ENCODE peak calls at places on chromosomes 12 and 14, in ten cellular contexts. M, L, U, D, Z, F, S, W, C and X are unnamed samples. For H3K4me1, the result is how much of the 10 kb centered on the place peaks cover.

GRCh38 chr12:102634216-102634615 is 153.9 kb upstream of the IGF1 start:
- DNase-seq in M (no peak), L (no peak), U (no peak), D (no peak), Z (no peak), F (no peak), S (no peak), W (no peak), C (no peak), X (no peak)

GRCh38 chr12:753401-754237 is 1.2 kb downstream of the WNK1 start:
- DNase-seq in M (peak), L (no peak), U (no peak), D (peak), Z (peak), F (peak), S (peak), W (peak), C (no peak), X (peak)

GRCh38 chr14:91839754-91840153 is 27.6 kb downstream of the TC2N start:
- DNase-seq in M (no peak), L (no peak), U (no peak), D (no peak), Z (peak), F (no peak), S (no peak), W (no peak), C (no peak), X (no peak)

GRCh38 chr14:21095430-21096205 is 2.8 kb downstream of the ZNF219 start:
- DNase-seq in M (no peak), L (no peak), U (no peak), D (no peak), Z (no peak), F (no peak), S (no peak), W (no peak), C (no peak), X (no peak)

GRCh38 chr14:102226356-102227125 is 78.4 kb downstream of the MOK start:
- DNase-seq in M (no peak), L (no peak), U (no peak), D (peak), Z (no peak), F (no peak), S (peak), W (no peak), C (no peak), X (no peak)

GRCh38 chr12:113010701-113011100 is 32.4 kb downstream of the OAS2 start:
- DNase-seq in M (no peak), L (no peak), U (no peak), D (no peak), Z (no peak), F (no peak), S (no peak), W (no peak), C (no peak), X (no peak)

GRCh38 chr12:54159140-54159539 is 29.6 kb downstream of the SMUG1 start:
- DNase-seq in M (peak), L (no peak), U (peak), D (no peak), Z (no peak), F (no peak), S (peak), W (peak), C (peak), X (no peak)

GRCh38 chr12:121964813-121965643 is 46.6 kb downstream of the CFAP251 start:
- DNase-seq in M (no peak), L (no peak), U (no peak), D (no peak), Z (no peak), F (no peak), S (no peak), W (no peak), C (no peak), X (no peak)

GRCh38 chr14:22841311-22841710 is 4.9 kb downstream of the MMP14 start:
- DNase-seq in M (no peak), L (no peak), U (no peak), D (peak), Z (no peak), F (peak), S (no peak), W (no peak), C (no peak), X (no peak)

GRCh38 chr12:14960548-14961465 is 594 bp downstream of the ARHGDIB start:
- DNase-seq in M (no peak), L (no peak), U (no peak), D (peak), Z (peak), F (no peak), S (no peak), W (no peak), C (no peak), X (peak)

GRCh38 chr12:19138551-19139344 is 9.2 kb downstream of the PLEKHA5 start:
- DNase-seq in M (no peak), L (no peak), U (no peak), D (no peak), Z (no peak), F (no peak), S (no peak), W (no peak), C (no peak), X (no peak)

GRCh38 chr14:32372154-32372553 is 43.1 kb downstream of the AKAP6 start:
- DNase-seq in M (no peak), L (no peak), U (no peak), D (no peak), Z (no peak), F (no peak), S (no peak), W (no peak), C (no peak), X (no peak)

GRCh38 chr14:86858043-86858442 is 1134.9 kb downstream of the GALC start:
- DNase-seq in M (no peak), L (no peak), U (no peak), D (no peak), Z (no peak), F (no peak), S (no peak), W (no peak), C (no peak), X (no peak)

GRCh38 chr14:63204407-63205280 is at the start of gene RHOJ:
- DNase-seq in M (no peak), L (no peak), U (no peak), D (peak), Z (no peak), F (peak), S (no peak), W (no peak), C (no peak), X (no peak)

GRCh38 chr12:113242018-113242418 is 20.8 kb downstream of the TPCN1 start:
- DNase-seq in M (peak), L (no peak), U (no peak), D (peak), Z (no peak), F (no peak), S (peak), W (no peak), C (no peak), X (no peak)

GRCh38 chr14:76964695-76965094 is 63.8 kb downstream of the IRF2BPL start:
- DNase-seq in M (no peak), L (no peak), U (no peak), D (no peak), Z (no peak), F (no peak), S (no peak), W (no peak), C (no peak), X (no peak)

GRCh38 chr12:24608637-24609285 is 340.1 kb downstream of the BCAT1 start:
- DNase-seq in M (no peak), L (no peak), U (no peak), D (no peak), Z (no peak), F (no peak), S (no peak), W (no peak), C (no peak), X (no peak)

GRCh38 chr12:113664224-113664681 is 192.6 kb upstream of the LHX5 start:
- DNase-seq in M (no peak), L (no peak), U (no peak), D (no peak), Z (no peak), F (no peak), S (no peak), W (no peak), C (no peak), X (no peak)

GRCh38 chr14:104750658-104751057 is 2.3 kb upstream of the SIVA1 start:
- DNase-seq in M (no peak), L (no peak), U (no peak), D (peak), Z (no peak), F (no peak), S (peak), W (no peak), C (no peak), X (no peak)

GRCh38 chr12:96237035-96237434 is 42.9 kb downstream of the ELK3 start:
- DNase-seq in M (no peak), L (no peak), U (no peak), D (no peak), Z (no peak), F (peak), S (no peak), W (no peak), C (no peak), X (no peak)

GRCh38 chr12:96239711-96240234 is 45.6 kb downstream of the ELK3 start:
- DNase-seq in M (no peak), L (no peak), U (no peak), D (no peak), Z (no peak), F (peak), S (no peak), W (no peak), C (no peak), X (no peak)

GRCh38 chr12:96237465-96238077 is 43.4 kb downstream of the ELK3 start:
- DNase-seq in M (peak), L (no peak), U (no peak), D (peak), Z (no peak), F (peak), S (no peak), W (peak), C (no peak), X (peak)

GRCh38 chr12:96240251-96240650 is 46.1 kb downstream of the ELK3 start:
- DNase-seq in M (no peak), L (no peak), U (no peak), D (no peak), Z (no peak), F (no peak), S (no peak), W (no peak), C (no peak), X (no peak)

GRCh38 chr12:96238336-96239031 is 44.3 kb downstream of the ELK3 start:
- DNase-seq in M (no peak), L (no peak), U (no peak), D (no peak), Z (no peak), F (no peak), S (no peak), W (no peak), C (no peak), X (no peak)
- H3K4me3 ChIP-seq in M (no peak), L (no peak), U (no peak), D (no peak), Z (no peak), F (no peak), S (no peak), W (no peak), C (no peak), X (no peak)

GRCh38 chr12:104469066-104469465 is 12.3 kb downstream of the CHST11 start:
- DNase-seq in M (no peak), L (no peak), U (no peak), D (no peak), Z (no peak), F (no peak), S (no peak), W (no peak), C (no peak), X (no peak)
- H3K4me1 ChIP-seq in M (half or more), L (under half), U (under half), D (under half), Z (half or more), F (under half), S (under half), W (under half), C (under half), X (half or more)

DNA sequence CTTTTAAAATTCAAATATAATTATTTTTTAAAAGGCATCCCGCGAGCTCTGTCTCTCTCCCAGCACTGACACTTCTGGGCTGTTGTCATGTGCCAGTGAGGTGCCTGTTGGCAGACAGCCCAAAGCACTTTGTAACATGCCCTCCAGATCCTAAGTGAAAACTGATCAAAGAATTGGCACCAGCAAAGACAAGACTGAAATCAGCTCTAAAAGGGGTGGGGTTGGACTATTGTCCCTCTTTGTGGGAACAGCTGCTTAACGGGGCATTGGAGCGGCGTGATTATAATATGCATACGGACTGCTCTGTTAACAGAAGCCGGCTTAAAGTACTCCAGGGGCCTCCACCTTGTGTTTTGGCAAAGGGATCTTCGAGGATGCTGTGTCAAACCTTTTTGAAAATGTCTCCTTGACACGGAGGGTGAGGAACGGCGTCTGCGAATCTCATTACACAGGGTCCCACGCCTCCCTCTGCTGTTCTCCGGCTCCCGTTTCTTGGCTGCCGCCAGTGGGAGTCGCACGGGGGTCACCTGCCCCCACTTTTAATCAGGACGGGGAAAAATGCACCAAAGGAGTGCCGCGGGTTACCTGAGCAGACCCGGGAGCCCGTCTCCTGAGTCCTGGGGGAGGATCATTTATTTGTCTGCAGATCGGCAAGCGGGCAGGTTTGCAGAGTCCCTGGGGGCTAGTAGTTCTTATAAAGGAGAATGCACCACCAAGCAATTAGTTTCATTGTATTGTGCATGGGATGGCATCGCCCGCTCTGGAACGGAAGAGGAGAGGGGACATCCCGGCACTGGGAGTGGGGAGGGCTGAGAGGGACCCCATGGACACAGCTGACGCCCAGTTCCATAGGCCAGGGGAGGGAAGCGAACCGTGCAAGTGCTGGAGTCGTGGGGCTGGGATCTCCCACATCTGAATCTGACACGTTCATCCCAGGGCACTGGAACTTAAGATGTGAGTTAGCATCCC is 44.3 kb downstream of the SPRING1 start:
- DNase-seq in M (peak), L (no peak), U (no peak), D (no peak), Z (no peak), F (no peak), S (no peak), W (peak), C (no peak), X (no peak)
- H3K4me3 ChIP-seq in M (peak), L (peak), U (peak), D (peak), Z (no peak), F (no peak), S (peak), W (no peak), C (no peak), X (no peak)

GRCh38 chr14:67941456-67942018 is 122.0 kb downstream of the RAD51B start:
- DNase-seq in M (no peak), L (no peak), U (no peak), D (no peak), Z (no peak), F (no peak), S (no peak), W (no peak), C (no peak), X (no peak)
- H3K4me1 ChIP-seq in M (half or more), L (under half), U (under half), D (under half), Z (under half), F (under half), S (under half), W (under half), C (under half), X (under half)

GRCh38 chr14:52873694-52874093 is 77.2 kb downstream of the FERMT2 start:
- DNase-seq in M (no peak), L (no peak), U (no peak), D (peak), Z (no peak), F (peak), S (no peak), W (no peak), C (no peak), X (no peak)
- H3K4me3 ChIP-seq in M (no peak), L (no peak), U (no peak), D (no peak), Z (no peak), F (no peak), S (no peak), W (no peak), C (no peak), X (no peak)

GRCh38 chr12:29750928-29751220 is 32.9 kb downstream of the TMTC1 start:
- DNase-seq in M (no peak), L (no peak), U (no peak), D (no peak), Z (no peak), F (no peak), S (no peak), W (no peak), C (no peak), X (no peak)
- H3K4me1 ChIP-seq in M (under half), L (under half), U (under half), D (under half), Z (under half), F (under half), S (under half), W (under half), C (under half), X (under half)

GRCh38 chr12:71509705-71510104 is 70.1 kb downstream of the LGR5 start:
- DNase-seq in M (no peak), L (no peak), U (no peak), D (no peak), Z (no peak), F (no peak), S (no peak), W (no peak), C (no peak), X (no peak)

GRCh38 chr12:71504471-71504852 is 64.9 kb downstream of the LGR5 start:
- DNase-seq in M (no peak), L (no peak), U (no peak), D (no peak), Z (no peak), F (no peak), S (no peak), W (no peak), C (no peak), X (no peak)

GRCh38 chr12:71499834-71500233 is 60.2 kb downstream of the LGR5 start:
- DNase-seq in M (no peak), L (no peak), U (no peak), D (no peak), Z (no peak), F (no peak), S (no peak), W (no peak), C (no peak), X (no peak)

GRCh38 chr12:71503579-71504470 is 64.2 kb downstream of the LGR5 start:
- DNase-seq in M (no peak), L (no peak), U (no peak), D (no peak), Z (peak), F (no peak), S (no peak), W (no peak), C (no peak), X (no peak)
- H3K4me3 ChIP-seq in M (no peak), L (no peak), U (no peak), D (no peak), Z (no peak), F (no peak), S (no peak), W (no peak), C (no peak), X (no peak)

DNA sequence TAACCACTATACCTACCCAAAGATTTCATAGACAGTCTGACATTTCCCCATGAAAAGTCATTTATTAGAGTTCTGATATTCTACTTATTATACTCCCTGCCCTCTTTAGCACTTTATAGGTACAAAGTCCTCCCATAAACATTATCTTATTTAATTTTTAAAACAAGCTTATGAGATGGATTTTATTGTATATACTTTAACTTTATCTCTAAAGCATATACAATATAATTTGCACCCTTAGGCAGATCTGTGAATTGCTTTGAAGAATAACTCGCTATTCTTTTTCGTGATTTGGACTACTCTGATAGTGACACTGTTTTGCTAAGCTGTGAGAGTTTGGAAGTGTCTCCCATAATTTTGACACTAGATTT is 348.1 kb downstream of the RAD51B start:
- DNase-seq in M (no peak), L (no peak), U (no peak), D (no peak), Z (no peak), F (no peak), S (no peak), W (no peak), C (no peak), X (no peak)
- H3K4me1 ChIP-seq in M (half or more), L (under half), U (under half), D (under half), Z (under half), F (under half), S (under half), W (under half), C (under half), X (under half)

DNA sequence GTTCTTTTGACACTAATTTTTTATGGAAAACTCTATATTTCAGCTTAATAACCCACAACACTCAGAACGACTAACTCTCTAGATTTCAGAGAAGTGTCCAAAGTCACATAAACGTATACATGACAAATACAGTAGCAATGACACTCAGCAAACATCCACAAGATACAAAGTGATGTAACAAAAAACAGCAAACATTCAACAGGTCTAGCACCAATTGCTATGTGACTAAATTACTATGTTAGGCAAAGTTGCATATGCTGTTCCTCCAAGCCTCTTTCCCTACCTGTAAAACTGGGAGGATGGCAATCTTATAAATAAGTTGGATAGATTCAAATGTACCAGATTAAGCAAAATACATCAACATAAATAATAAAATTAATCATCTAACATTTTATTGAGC is 1.7 kb downstream of the RECQL start:
- DNase-seq in M (no peak), L (no peak), U (no peak), D (no peak), Z (no peak), F (no peak), S (no peak), W (no peak), C (no peak), X (no peak)
- H3K4me3 ChIP-seq in M (no peak), L (no peak), U (no peak), D (peak), Z (no peak), F (no peak), S (peak), W (no peak), C (no peak), X (no peak)

DNA sequence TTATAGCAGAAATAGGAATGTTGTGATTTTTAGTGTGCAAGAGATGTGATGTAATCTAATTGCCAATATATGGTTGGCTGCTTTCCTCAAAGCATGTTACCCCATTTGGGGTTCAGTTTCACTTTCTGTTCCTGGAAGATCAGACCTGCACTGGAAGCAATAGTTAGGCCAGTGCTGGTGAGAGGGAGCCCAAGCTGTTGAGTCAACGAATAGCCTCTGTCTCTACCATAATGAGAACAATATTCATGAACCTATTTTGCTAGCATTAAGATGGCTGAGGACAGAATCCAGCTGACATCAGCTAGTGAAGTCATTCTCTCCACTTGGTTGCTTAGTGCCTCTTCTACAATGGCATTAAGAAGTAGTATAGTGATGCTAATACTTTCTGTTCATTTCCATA is 379.9 kb upstream of the DCN start:
- DNase-seq in M (no peak), L (no peak), U (no peak), D (no peak), Z (no peak), F (no peak), S (no peak), W (no peak), C (no peak), X (no peak)
- H3K4me1 ChIP-seq in M (under half), L (under half), U (under half), D (under half), Z (under half), F (under half), S (under half), W (under half), C (under half), X (under half)